ENCODE peak calls at places on chromosomes 12 and 14, in four cellular contexts. One of them, this sample, is unnamed. For H3K4me1, the result is how much of the 10 kb centered on the place peaks cover.

GRCh38 chr14:99872786-99873440 is 79.7 kb downstream of the EML1 start:
- DNase-seq in Panc1: no peak
- DNase-seq in K562: no peak
- DNase-seq in breast epithelium: no peak
- DNase-seq in this sample: no peak

GRCh38 chr12:64256166-64256800 is 34.2 kb upstream of the KICS2 start:
- DNase-seq in Panc1: no peak
- DNase-seq in K562: peak
- DNase-seq in breast epithelium: no peak
- DNase-seq in this sample: no peak

GRCh38 chr12:70609203-70609602 is 28.0 kb downstream of the PTPRB start:
- DNase-seq in Panc1: no peak
- DNase-seq in K562: no peak
- DNase-seq in breast epithelium: no peak
- DNase-seq in this sample: no peak

GRCh38 chr14:91484186-91484585 is 25.9 kb downstream of the PPP4R3A start:
- DNase-seq in Panc1: no peak
- DNase-seq in K562: no peak
- DNase-seq in breast epithelium: no peak
- DNase-seq in this sample: no peak

GRCh38 chr12:65868133-65868705 is 43.9 kb downstream of the HMGA2 start:
- DNase-seq in Panc1: no peak
- DNase-seq in K562: no peak
- DNase-seq in breast epithelium: no peak
- DNase-seq in this sample: no peak

GRCh38 chr14:52031781-52032180 is 37.1 kb downstream of the NID2 start:
- DNase-seq in Panc1: no peak
- DNase-seq in K562: no peak
- DNase-seq in breast epithelium: no peak
- DNase-seq in this sample: peak

GRCh38 chr14:31927348-31927826 is 149.7 kb upstream of the ARHGAP5 start:
- DNase-seq in Panc1: no peak
- DNase-seq in K562: no peak
- DNase-seq in breast epithelium: no peak
- DNase-seq in this sample: no peak

GRCh38 chr14:90747909-90748308 is 68.3 kb downstream of the TTC7B start:
- DNase-seq in Panc1: no peak
- DNase-seq in K562: no peak
- DNase-seq in breast epithelium: no peak
- DNase-seq in this sample: no peak

GRCh38 chr14:60803871-60804270 is 69.3 kb downstream of the MNAT1 start:
- DNase-seq in Panc1: no peak
- DNase-seq in K562: no peak
- DNase-seq in breast epithelium: no peak
- DNase-seq in this sample: no peak

GRCh38 chr12:66934289-66934688 is 255.4 kb upstream of the GRIP1 start:
- DNase-seq in Panc1: no peak
- DNase-seq in K562: no peak
- DNase-seq in breast epithelium: no peak
- DNase-seq in this sample: no peak

GRCh38 chr12:67590122-67590795 is 58.3 kb upstream of the DYRK2 start:
- DNase-seq in Panc1: no peak
- DNase-seq in K562: no peak
- DNase-seq in breast epithelium: no peak
- DNase-seq in this sample: no peak

GRCh38 chr14:81303258-81303935 is 82.6 kb upstream of the GTF2A1 start:
- DNase-seq in Panc1: no peak
- DNase-seq in K562: peak
- DNase-seq in breast epithelium: peak
- DNase-seq in this sample: no peak

GRCh38 chr12:64621257-64621942 is 11.1 kb downstream of the RASSF3 start:
- DNase-seq in Panc1: no peak
- DNase-seq in K562: no peak
- DNase-seq in breast epithelium: no peak
- DNase-seq in this sample: no peak

GRCh38 chr14:23021479-23021878 is 11.5 kb upstream of the C14orf93 start:
- DNase-seq in Panc1: no peak
- DNase-seq in K562: no peak
- DNase-seq in breast epithelium: no peak
- DNase-seq in this sample: no peak

GRCh38 chr14:33110737-33111443 is 172.2 kb downstream of the NPAS3 start:
- DNase-seq in Panc1: no peak
- DNase-seq in K562: no peak
- DNase-seq in breast epithelium: no peak
- DNase-seq in this sample: no peak

GRCh38 chr14:104685216-104685997 is 4.0 kb upstream of the INF2 start:
- DNase-seq in Panc1: no peak
- DNase-seq in K562: no peak
- DNase-seq in breast epithelium: no peak
- DNase-seq in this sample: no peak
- H3K4me1 ChIP-seq in Panc1: half or more
- H3K4me1 ChIP-seq in K562: half or more
- H3K4me1 ChIP-seq in breast epithelium: under half
- H3K4me1 ChIP-seq in this sample: under half

GRCh38 chr12:48978291-48978740 is at the start of gene WNT1:
- DNase-seq in Panc1: no peak
- DNase-seq in K562: no peak
- DNase-seq in breast epithelium: no peak
- DNase-seq in this sample: no peak
- TF ChIP-seq CTCF in Panc1: peak
- TF ChIP-seq CTCF in K562: no peak
- TF ChIP-seq CTCF in breast epithelium: no peak
- TF ChIP-seq CTCF in this sample: peak

GRCh38 chr12:26935636-26936378 is 2.0 kb downstream of the INTS13 start:
- DNase-seq in Panc1: no peak
- DNase-seq in K562: no peak
- DNase-seq in breast epithelium: no peak
- DNase-seq in this sample: no peak

GRCh38 chr12:26936559-26937442 is 980 bp downstream of the INTS13 start:
- DNase-seq in Panc1: no peak
- DNase-seq in K562: no peak
- DNase-seq in breast epithelium: no peak
- DNase-seq in this sample: no peak

GRCh38 chr12:26938660-26939185 is 453 bp downstream of the FGFR1OP2 start:
- DNase-seq in Panc1: no peak
- DNase-seq in K562: peak
- DNase-seq in breast epithelium: no peak
- DNase-seq in this sample: no peak

GRCh38 chr12:26937863-26938659 is at the start of the genes FGFR1OP2 and INTS13:
- DNase-seq in Panc1: peak
- DNase-seq in K562: peak
- DNase-seq in breast epithelium: peak
- DNase-seq in this sample: peak

DNA sequence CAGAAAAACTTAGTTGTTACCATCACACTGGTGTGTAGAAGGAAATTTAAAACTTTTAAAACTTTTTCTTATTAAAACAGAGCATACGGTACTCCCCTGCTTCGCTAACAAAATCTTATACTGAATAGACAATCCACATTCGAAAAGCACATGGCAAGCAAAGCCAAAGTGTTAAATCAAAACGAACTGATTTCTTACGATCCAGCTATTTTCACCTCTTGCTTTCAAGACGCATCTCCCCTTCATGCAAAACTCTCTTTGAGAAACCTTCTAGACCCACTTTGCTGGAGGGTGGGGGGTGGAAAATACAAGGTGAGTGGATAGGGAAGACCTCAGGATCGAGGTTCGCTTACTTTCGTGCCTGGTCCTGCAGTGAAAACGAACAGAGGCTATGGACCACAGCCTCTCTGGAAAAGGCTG is 328 bp downstream of the INTS13 start:
- DNase-seq in Panc1: no peak
- DNase-seq in K562: no peak
- DNase-seq in breast epithelium: no peak
- DNase-seq in this sample: no peak
- H3K27ac ChIP-seq in Panc1: peak
- H3K27ac ChIP-seq in K562: peak
- H3K27ac ChIP-seq in breast epithelium: peak
- H3K27ac ChIP-seq in this sample: peak

DNA sequence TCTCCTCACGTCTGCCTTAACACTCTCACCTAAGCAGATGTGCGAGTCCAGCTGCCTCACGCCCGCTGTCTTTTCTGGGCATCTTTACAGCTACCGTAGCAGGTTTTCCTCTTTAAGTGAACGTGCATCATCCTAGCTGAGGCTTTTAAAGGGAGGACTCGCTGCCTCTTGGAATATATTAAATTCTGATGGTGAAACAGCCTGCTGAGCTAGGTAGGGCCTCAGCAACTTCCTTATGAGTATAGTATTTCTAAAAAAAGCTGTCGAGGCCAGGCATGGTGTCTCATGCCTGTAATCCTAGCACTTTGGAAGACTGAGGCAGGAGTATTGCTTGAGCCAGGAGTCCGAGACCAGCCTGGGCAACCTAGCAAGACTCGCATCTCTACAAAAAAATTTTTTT is 32.2 kb downstream of the TESC start:
- DNase-seq in Panc1: no peak
- DNase-seq in K562: no peak
- DNase-seq in breast epithelium: no peak
- DNase-seq in this sample: no peak
- H3K4me1 ChIP-seq in Panc1: under half
- H3K4me1 ChIP-seq in K562: under half
- H3K4me1 ChIP-seq in breast epithelium: under half
- H3K4me1 ChIP-seq in this sample: under half

GRCh38 chr12:49223590-49224369 is 34.9 kb upstream of the TUBA1A start:
- DNase-seq in Panc1: no peak
- DNase-seq in K562: no peak
- DNase-seq in breast epithelium: no peak
- DNase-seq in this sample: no peak

GRCh38 chr12:49228653-49229052 is 36.2 kb upstream of the TUBA1C start:
- DNase-seq in Panc1: no peak
- DNase-seq in K562: no peak
- DNase-seq in breast epithelium: no peak
- DNase-seq in this sample: no peak

GRCh38 chr12:49227701-49228100 is 37.2 kb upstream of the TUBA1C start:
- DNase-seq in Panc1: no peak
- DNase-seq in K562: no peak
- DNase-seq in breast epithelium: no peak
- DNase-seq in this sample: no peak

GRCh38 chr12:49223122-49223521 is 34.2 kb upstream of the TUBA1A start:
- DNase-seq in Panc1: no peak
- DNase-seq in K562: no peak
- DNase-seq in breast epithelium: no peak
- DNase-seq in this sample: no peak

DNA sequence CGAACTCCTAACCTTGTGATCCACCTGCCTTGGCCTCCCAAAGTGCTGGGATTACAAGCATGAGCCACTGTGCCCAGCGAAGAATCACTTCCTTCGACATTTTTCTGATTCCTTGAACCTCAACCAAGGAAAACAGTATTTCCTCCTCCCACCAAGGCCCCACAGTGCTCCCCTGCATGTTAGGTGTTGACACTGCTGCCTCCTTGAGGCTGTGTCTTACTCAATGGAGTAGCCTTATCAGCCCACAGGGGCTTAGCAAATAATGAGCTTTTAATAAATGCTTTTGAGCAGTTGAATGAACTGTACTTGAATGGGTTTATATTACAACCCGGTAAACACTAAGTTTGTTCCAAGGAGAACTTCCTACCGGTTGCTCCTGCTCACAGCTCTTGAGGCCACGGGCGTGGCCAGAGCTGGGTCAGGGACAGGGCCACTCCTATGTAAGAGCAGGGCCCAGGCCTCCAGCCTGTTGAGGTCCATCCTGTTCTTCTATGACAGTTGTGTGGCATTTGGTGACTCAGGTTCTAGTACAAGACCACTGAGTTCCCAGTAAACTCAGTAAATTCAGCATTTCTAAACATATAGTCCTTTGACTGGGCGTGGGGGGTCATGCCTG is 36.8 kb upstream of the TUBA1A start:
- DNase-seq in Panc1: no peak
- DNase-seq in K562: no peak
- DNase-seq in breast epithelium: no peak
- DNase-seq in this sample: no peak
- TF ChIP-seq CTCF in Panc1: no peak
- TF ChIP-seq CTCF in K562: peak
- TF ChIP-seq CTCF in breast epithelium: no peak
- TF ChIP-seq CTCF in this sample: no peak

GRCh38 chr14:58280954-58281787 is 17.2 kb upstream of the ARID4A start:
- DNase-seq in Panc1: no peak
- DNase-seq in K562: peak
- DNase-seq in breast epithelium: no peak
- DNase-seq in this sample: no peak
- H3K27ac ChIP-seq in Panc1: no peak
- H3K27ac ChIP-seq in K562: peak
- H3K27ac ChIP-seq in breast epithelium: peak
- H3K27ac ChIP-seq in this sample: peak

GRCh38 chr12:48998497-48999353 is 450 bp downstream of the DDN start:
- DNase-seq in Panc1: no peak
- DNase-seq in K562: peak
- DNase-seq in breast epithelium: no peak
- DNase-seq in this sample: no peak

GRCh38 chr12:48997719-48998496 is 1.3 kb downstream of the DDN start:
- DNase-seq in Panc1: no peak
- DNase-seq in K562: peak
- DNase-seq in breast epithelium: no peak
- DNase-seq in this sample: no peak

GRCh38 chr12:49000346-49000745 is 1.2 kb upstream of the DDN start:
- DNase-seq in Panc1: no peak
- DNase-seq in K562: no peak
- DNase-seq in breast epithelium: no peak
- DNase-seq in this sample: no peak

GRCh38 chr12:48996794-48997718 is 2.1 kb downstream of the DDN start:
- DNase-seq in Panc1: no peak
- DNase-seq in K562: peak
- DNase-seq in breast epithelium: peak
- DNase-seq in this sample: no peak

GRCh38 chr12:48999371-49000131 is at the start of gene DDN:
- DNase-seq in Panc1: no peak
- DNase-seq in K562: peak
- DNase-seq in breast epithelium: no peak
- DNase-seq in this sample: no peak
- H3K4me1 ChIP-seq in Panc1: under half
- H3K4me1 ChIP-seq in K562: under half
- H3K4me1 ChIP-seq in breast epithelium: under half
- H3K4me1 ChIP-seq in this sample: under half

DNA sequence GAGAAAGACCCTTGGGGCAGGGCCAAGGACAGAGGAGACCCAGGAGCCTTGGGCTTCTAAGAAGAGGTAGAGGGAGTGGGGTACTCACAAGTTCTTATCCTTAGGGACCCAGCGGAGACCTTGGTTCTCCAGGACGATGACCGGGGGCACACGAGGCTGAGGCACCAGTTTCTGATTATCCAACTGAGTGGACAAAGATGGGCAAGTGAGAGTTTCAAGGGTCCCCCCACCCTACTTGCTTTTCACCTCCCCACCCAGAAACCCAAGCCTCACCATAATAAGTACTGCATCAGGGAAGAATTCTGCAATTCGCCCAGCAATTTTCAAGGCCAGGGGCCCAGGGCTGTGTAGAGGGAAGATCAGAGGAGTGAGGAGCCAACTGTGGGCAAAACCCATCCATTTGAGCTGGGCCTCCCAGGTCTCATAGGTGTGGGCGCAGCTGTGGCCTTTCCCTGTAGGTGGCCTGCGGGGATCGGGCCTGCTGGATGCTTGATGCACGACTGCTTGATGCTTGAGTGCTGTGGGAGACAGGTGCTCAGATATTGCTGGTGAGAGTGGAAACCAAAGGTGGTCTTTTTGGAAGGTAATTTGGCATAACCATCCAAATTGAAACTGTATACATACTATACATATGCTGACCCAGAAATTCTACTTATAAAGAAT is 2.0 kb downstream of the EMC9 start:
- DNase-seq in Panc1: no peak
- DNase-seq in K562: no peak
- DNase-seq in breast epithelium: no peak
- DNase-seq in this sample: no peak
- TF ChIP-seq CTCF in Panc1: no peak
- TF ChIP-seq CTCF in K562: no peak
- TF ChIP-seq CTCF in breast epithelium: no peak
- TF ChIP-seq CTCF in this sample: no peak

This sample was measured in thoracic aorta.